ENCODE peak calls at places on chromosomes 12 and 14, in five cellular contexts. I, K, Q, J and W are unnamed samples.
A peak's percentile ranks its signal among the peaks of the same experiment; 100 is the strongest.

GRCh38 chr12:24444634-24445033 is 495.2 kb upstream of the SOX5 start:
- DNase-seq in I (no peak), J (no peak), Q (no peak), K (no peak), W (no peak)

GRCh38 chr12:118714051-118714460 is 267.3 kb upstream of the SRRM4 start:
- DNase-seq in Q (no peak), I (peak; percentile 34), J (peak; percentile 18), K (no peak), W (no peak)

GRCh38 chr14:101022916-101023435 is 119.5 kb upstream of the RTL1 start:
- DNase-seq in K (peak; percentile 14), J (no peak), Q (peak; percentile 8), I (no peak), W (no peak)

GRCh38 chr14:54548491-54548890 is 18.4 kb upstream of the SAMD4A start:
- DNase-seq in J (no peak), I (no peak), K (no peak), Q (no peak), W (no peak)

GRCh38 chr12:113860950-113861349 is 105.2 kb downstream of the RBM19 start:
- DNase-seq in I (no peak), Q (no peak), J (no peak), K (no peak), W (no peak)

GRCh38 chr12:57583008-57583831 is 7.8 kb upstream of the PIP4K2C start:
- DNase-seq in I (peak; percentile 76), J (peak; percentile 67), Q (peak; percentile 81), K (no peak), W (peak; percentile 71)

GRCh38 chr12:105031061-105031807 is 45.1 kb downstream of the NOPCHAP1 start:
- DNase-seq in J (no peak), I (no peak), Q (no peak), K (no peak), W (no peak)

GRCh38 chr14:36556811-36557433 is 25.5 kb downstream of the NKX2-8 start:
- DNase-seq in Q (no peak), J (no peak), I (peak; percentile 19), K (no peak), W (peak; percentile 20)

GRCh38 chr14:102527255-102528232 is 18.0 kb upstream of the ANKRD9 start:
- DNase-seq in J (no peak), K (peak; percentile 81), I (peak; percentile 63), Q (no peak), W (no peak)

GRCh38 chr14:102817942-102818940 is 41.0 kb downstream of the TRAF3 start:
- DNase-seq in J (no peak), K (no peak), Q (no peak), I (no peak), W (no peak)

GRCh38 chr14:70707138-70708038 is 65.7 kb downstream of the TTC9 start:
- DNase-seq in K (no peak), J (peak; percentile 56), I (peak; percentile 27), Q (no peak), W (no peak)

GRCh38 chr14:65303902-65304222 is 108.7 kb upstream of the FUT8 start:
- DNase-seq in K (no peak), J (no peak), Q (no peak), I (no peak), W (no peak)

GRCh38 chr12:28887591-28887990 is 261.5 kb upstream of the FAR2 start:
- DNase-seq in I (no peak), J (no peak), Q (no peak), K (no peak), W (no peak)

GRCh38 chr12:128932521-128932920 is 79.2 kb downstream of the GLT1D1 start:
- DNase-seq in I (no peak), J (no peak), K (no peak), Q (no peak), W (no peak)

GRCh38 chr12:128929046-128929445 is 75.8 kb downstream of the GLT1D1 start:
- DNase-seq in K (no peak), Q (no peak), J (no peak), I (no peak), W (no peak)

GRCh38 chr12:128933039-128933438 is 79.8 kb downstream of the GLT1D1 start:
- DNase-seq in J (no peak), K (no peak), I (no peak), Q (no peak), W (no peak)

GRCh38 chr12:128928361-128928760 is 75.1 kb downstream of the GLT1D1 start:
- DNase-seq in Q (no peak), K (no peak), I (no peak), J (no peak), W (no peak)

DNA sequence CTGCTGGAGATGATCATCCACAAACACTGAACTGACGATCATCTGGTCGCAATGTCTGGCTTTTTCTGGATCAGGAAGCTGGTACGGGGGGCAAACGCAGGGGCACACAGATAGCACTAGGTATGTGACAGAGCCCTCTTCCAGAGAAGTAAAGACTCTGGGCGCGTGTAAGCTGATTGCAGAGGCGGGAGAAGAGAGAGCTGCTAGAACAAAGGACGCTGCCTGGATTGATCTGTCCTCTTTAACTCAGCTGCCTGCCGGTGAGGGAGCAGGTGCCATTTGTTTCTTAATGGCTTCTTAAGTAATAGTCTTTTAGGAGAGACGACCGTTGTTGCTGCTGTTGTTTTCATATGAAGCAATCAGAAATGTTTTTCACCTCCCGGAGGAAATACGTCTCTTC is 77.3 kb downstream of the GLT1D1 start:
- DNase-seq in Q (no peak), I (no peak), J (no peak), K (no peak), W (no peak)
- H3K27ac ChIP-seq in Q (no peak overlapping the region), I (no peak overlapping the region), J (no peak overlapping the region), K (no peak overlapping the region), W (no peak overlapping the region)

GRCh38 chr12:6336079-6336858 is 5.6 kb downstream of the TNFRSF1A start:
- DNase-seq in K (peak; percentile 93), I (peak; percentile 96), Q (peak; percentile 96), J (peak; percentile 90), W (peak; percentile 99)

GRCh38 chr12:6336859-6337744 is 4.8 kb downstream of the TNFRSF1A start:
- DNase-seq in K (no peak), J (no peak), Q (peak; percentile 39), I (no peak), W (peak; percentile 27)

GRCh38 chr12:6338955-6339761 is 2.7 kb downstream of the TNFRSF1A start:
- DNase-seq in Q (no peak), I (no peak), J (no peak), K (no peak), W (peak; percentile 43)

GRCh38 chr12:6335451-6336078 is 6.3 kb downstream of the TNFRSF1A start:
- DNase-seq in I (no peak), K (peak; percentile 87), Q (peak; percentile 76), J (peak; percentile 70), W (peak; percentile 85)

DNA sequence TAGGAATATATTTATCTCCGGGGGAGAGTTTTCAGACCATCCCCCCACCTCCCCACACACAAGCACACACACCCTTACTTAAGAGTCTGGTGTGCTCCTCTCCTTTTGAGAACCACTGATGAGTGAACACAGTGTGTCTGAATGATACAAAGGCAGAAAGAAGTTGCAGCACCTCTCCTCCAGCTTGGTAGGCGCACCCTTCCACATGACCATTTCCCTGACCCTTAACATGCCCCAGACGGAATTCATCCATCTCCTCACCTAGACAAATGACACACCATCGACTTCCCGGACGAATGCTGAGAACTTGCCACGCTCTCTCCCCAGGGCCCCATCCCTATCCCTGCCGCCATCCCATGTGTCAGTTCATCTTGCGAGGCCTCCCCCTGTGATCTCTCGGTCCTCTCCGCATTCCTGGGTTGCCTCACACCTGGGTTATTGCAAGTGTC is 3.9 kb downstream of the TNFRSF1A start:
- DNase-seq in I (no peak), K (no peak), Q (peak; percentile 42), J (no peak), W (peak; percentile 36)
- H3K4me1 ChIP-seq in I (peaks cover 65% of the 10 kb centered on the region), K (peaks cover 22% of the 10 kb centered on the region), Q (peaks cover 40% of the 10 kb centered on the region), J (peaks cover 57% of the 10 kb centered on the region), W (peaks cover 59% of the 10 kb centered on the region)

GRCh38 chr14:49933704-49934103 is 40.8 kb downstream of the ARF6 start:
- DNase-seq in J (no peak), Q (no peak), K (no peak), I (no peak), W (no peak)

GRCh38 chr14:49931523-49931922 is 38.6 kb downstream of the ARF6 start:
- DNase-seq in K (no peak), I (no peak), J (no peak), Q (no peak), W (no peak)

GRCh38 chr14:49933128-49933527 is 40.2 kb downstream of the ARF6 start:
- DNase-seq in I (no peak), K (no peak), Q (no peak), J (no peak), W (no peak)

GRCh38 chr14:49934638-49935037 is 41.8 kb downstream of the ARF6 start:
- DNase-seq in J (no peak), K (no peak), I (no peak), Q (no peak), W (no peak)

DNA sequence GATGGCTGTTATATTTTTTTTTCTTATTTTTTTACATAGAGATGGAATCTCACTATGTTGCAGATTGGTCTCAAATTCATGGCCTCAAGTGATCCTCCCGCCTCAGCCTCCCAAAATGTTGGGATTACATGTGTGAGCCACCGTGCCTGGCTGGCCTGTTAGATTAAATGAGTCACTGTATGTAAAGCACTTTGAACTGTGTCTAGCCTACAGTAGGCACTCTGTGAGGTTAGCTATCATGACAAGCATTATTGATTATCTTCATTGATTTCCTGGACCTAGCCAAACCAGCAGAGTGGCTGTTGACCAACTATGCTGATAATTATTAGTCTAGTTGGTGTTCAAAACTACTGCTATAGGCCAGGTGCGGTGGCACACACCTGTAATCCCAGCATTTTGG is 42.6 kb downstream of the ARF6 start:
- DNase-seq in J (no peak), K (no peak), I (no peak), Q (no peak), W (no peak)
- H3K27ac ChIP-seq in J (no peak overlapping the region), K (no peak overlapping the region), I (no peak overlapping the region), Q (no peak overlapping the region), W (no peak overlapping the region)

GRCh38 chr12:39621670-39622069 is 2.1 kb upstream of the ABCD2 start:
- DNase-seq in Q (no peak), K (no peak), I (no peak), J (no peak), W (no peak)

GRCh38 chr12:39619316-39619659 is 315 bp downstream of the ABCD2 start:
- DNase-seq in Q (no peak), K (no peak), I (no peak), J (no peak), W (no peak)

GRCh38 chr12:39620664-39621658 is 1.4 kb upstream of the ABCD2 start:
- DNase-seq in J (no peak), I (no peak), K (no peak), Q (no peak), W (no peak)

GRCh38 chr12:39618701-39619100 is 902 bp downstream of the ABCD2 start:
- DNase-seq in K (no peak), Q (no peak), J (no peak), I (no peak), W (no peak)

DNA sequence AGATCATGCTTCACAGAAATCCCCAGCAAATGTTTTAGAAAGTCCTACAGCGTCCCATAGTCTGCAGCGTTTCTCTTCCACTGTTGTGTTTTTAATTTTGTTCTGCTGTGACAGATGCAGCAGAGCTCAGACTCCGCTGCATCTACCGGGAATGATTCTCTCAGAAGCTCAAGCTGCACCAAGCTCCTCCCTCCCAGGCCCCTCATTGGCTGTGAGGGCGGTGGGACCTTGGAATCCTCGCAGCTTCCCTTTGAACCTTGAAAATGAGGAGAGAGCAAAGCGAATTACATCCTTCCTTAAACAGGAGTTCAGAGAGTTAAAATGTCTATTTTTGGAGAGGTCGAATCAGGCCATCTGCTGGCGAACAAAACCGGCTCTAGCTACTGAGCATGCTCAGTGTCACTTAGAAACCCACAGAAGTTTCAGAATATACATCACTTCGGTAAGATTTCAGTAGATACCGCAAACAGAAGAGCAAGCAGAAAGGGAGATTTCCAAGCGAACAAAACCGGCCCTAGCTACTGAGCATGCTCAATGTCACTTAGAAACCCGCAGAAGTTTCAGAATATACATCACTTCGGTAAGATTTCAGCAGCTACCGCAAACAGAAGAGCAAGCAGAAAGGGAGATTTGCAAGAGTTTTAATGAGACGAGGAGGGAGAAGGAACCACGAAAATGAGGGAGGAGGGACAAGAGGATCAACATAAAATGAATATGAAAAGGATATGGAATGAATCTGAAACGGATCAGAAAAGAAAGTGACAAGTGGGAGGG is at the start of gene ABCD2:
- DNase-seq in Q (peak; percentile 84), I (peak; percentile 19), J (peak; percentile 75), K (peak; percentile 57), W (peak; percentile 76)
- H3K4me1 ChIP-seq in Q (no peaks in the 10 kb centered on the region), I (peaks cover 2% of the 10 kb centered on the region), J (no peaks in the 10 kb centered on the region), K (no peaks in the 10 kb centered on the region), W (peaks cover 3% of the 10 kb centered on the region)